ENCODE peak calls at places on chromosomes 2 and 18, in five cellular contexts. One of them, this sample, is unnamed.

GRCh38 chr2:206368933-206369569 is 74.3 kb upstream of the ADAM23 start:
- DNase-seq in HepG2: no peak
- DNase-seq in K562: no peak
- DNase-seq in H1: no peak
- DNase-seq in A549: no peak
- DNase-seq in this sample: no peak

GRCh38 chr18:30730915-30731314 is 311.6 kb downstream of the DSC3 start:
- DNase-seq in HepG2: no peak
- DNase-seq in K562: no peak
- DNase-seq in H1: no peak
- DNase-seq in A549: no peak
- DNase-seq in this sample: no peak

GRCh38 chr18:62420151-62420512 is 95.0 kb downstream of the TNFRSF11A start:
- DNase-seq in HepG2: peak
- DNase-seq in K562: peak
- DNase-seq in H1: no peak
- DNase-seq in A549: no peak
- DNase-seq in this sample: peak

GRCh38 chr2:13682878-13683277 is 949.6 kb upstream of the LRATD1 start:
- DNase-seq in HepG2: no peak
- DNase-seq in K562: no peak
- DNase-seq in H1: no peak
- DNase-seq in A549: no peak
- DNase-seq in this sample: peak

GRCh38 chr18:48798334-48799197 is 152.2 kb downstream of the SMAD7 start:
- DNase-seq in HepG2: no peak
- DNase-seq in K562: no peak
- DNase-seq in H1: peak
- DNase-seq in A549: no peak
- DNase-seq in this sample: no peak

GRCh38 chr18:30623401-30624065 is 419.0 kb downstream of the DSC3 start:
- DNase-seq in HepG2: no peak
- DNase-seq in K562: no peak
- DNase-seq in H1: no peak
- DNase-seq in A549: no peak
- DNase-seq in this sample: no peak

GRCh38 chr2:36404312-36404711 is 48.7 kb downstream of the CRIM1 start:
- DNase-seq in HepG2: no peak
- DNase-seq in K562: no peak
- DNase-seq in H1: no peak
- DNase-seq in A549: no peak
- DNase-seq in this sample: no peak

GRCh38 chr2:120736202-120736954 is 710 bp downstream of the GLI2 start:
- DNase-seq in HepG2: no peak
- DNase-seq in K562: no peak
- DNase-seq in H1: peak
- DNase-seq in A549: peak
- DNase-seq in this sample: no peak

GRCh38 chr2:28902584-28902983 is 8.1 kb downstream of the WDR43 start:
- DNase-seq in HepG2: no peak
- DNase-seq in K562: no peak
- DNase-seq in H1: no peak
- DNase-seq in A549: no peak
- DNase-seq in this sample: no peak

GRCh38 chr2:232354069-232354468 is 24.5 kb upstream of the ALPP start:
- DNase-seq in HepG2: no peak
- DNase-seq in K562: no peak
- DNase-seq in H1: no peak
- DNase-seq in A549: no peak
- DNase-seq in this sample: no peak

GRCh38 chr2:221195829-221196228 is 376.3 kb downstream of the EPHA4 start:
- DNase-seq in HepG2: no peak
- DNase-seq in K562: no peak
- DNase-seq in H1: no peak
- DNase-seq in A549: no peak
- DNase-seq in this sample: no peak

GRCh38 chr2:12456293-12457151 is 260.2 kb upstream of the TRIB2 start:
- DNase-seq in HepG2: peak
- DNase-seq in K562: peak
- DNase-seq in H1: no peak
- DNase-seq in A549: peak
- DNase-seq in this sample: peak

GRCh38 chr2:45013229-45014015 is 4.2 kb upstream of the SIX2 start:
- DNase-seq in HepG2: no peak
- DNase-seq in K562: no peak
- DNase-seq in H1: peak
- DNase-seq in A549: no peak
- DNase-seq in this sample: no peak

GRCh38 chr2:20012282-20013060 is at the start of gene MATN3:
- DNase-seq in HepG2: peak
- DNase-seq in K562: peak
- DNase-seq in H1: peak
- DNase-seq in A549: peak
- DNase-seq in this sample: no peak

GRCh38 chr2:228181098-228182019 is at the start of gene SPHKAP:
- DNase-seq in HepG2: no peak
- DNase-seq in K562: no peak
- DNase-seq in H1: peak
- DNase-seq in A549: no peak
- DNase-seq in this sample: no peak

GRCh38 chr2:230716588-230716987 is 3.9 kb downstream of the CAB39 start:
- DNase-seq in HepG2: no peak
- DNase-seq in K562: no peak
- DNase-seq in H1: no peak
- DNase-seq in A549: no peak
- DNase-seq in this sample: no peak

GRCh38 chr2:239326831-239327535 is 73.8 kb downstream of the HDAC4 start:
- DNase-seq in HepG2: no peak
- DNase-seq in K562: no peak
- DNase-seq in H1: peak
- DNase-seq in A549: no peak
- DNase-seq in this sample: peak

GRCh38 chr18:74630804-74631203 is 33.1 kb downstream of the ZNF407 start:
- DNase-seq in HepG2: no peak
- DNase-seq in K562: no peak
- DNase-seq in H1: no peak
- DNase-seq in A549: no peak
- DNase-seq in this sample: no peak

GRCh38 chr2:132943829-132944228 is 273.8 kb upstream of the LYPD1 start:
- DNase-seq in HepG2: no peak
- DNase-seq in K562: no peak
- DNase-seq in H1: no peak
- DNase-seq in A549: no peak
- DNase-seq in this sample: peak

GRCh38 chr18:12726774-12727550 is 24.1 kb downstream of the PSMG2 start:
- DNase-seq in HepG2: peak
- DNase-seq in K562: peak
- DNase-seq in H1: peak
- DNase-seq in A549: peak
- DNase-seq in this sample: peak

GRCh38 chr2:136005462-136006205 is 20.2 kb upstream of the DARS1 start:
- DNase-seq in HepG2: no peak
- DNase-seq in K562: no peak
- DNase-seq in H1: no peak
- DNase-seq in A549: no peak
- DNase-seq in this sample: peak

GRCh38 chr2:96156926-96157648 is 11.8 kb upstream of the DUSP2 start:
- DNase-seq in HepG2: no peak
- DNase-seq in K562: no peak
- DNase-seq in H1: no peak
- DNase-seq in A549: no peak
- DNase-seq in this sample: no peak

GRCh38 chr2:96157649-96158553 is 12.7 kb upstream of the DUSP2 start:
- DNase-seq in HepG2: no peak
- DNase-seq in K562: peak
- DNase-seq in H1: no peak
- DNase-seq in A549: no peak
- DNase-seq in this sample: no peak

GRCh38 chr2:96154506-96155380 is 9.5 kb upstream of the DUSP2 start:
- DNase-seq in HepG2: no peak
- DNase-seq in K562: no peak
- DNase-seq in H1: no peak
- DNase-seq in A549: no peak
- DNase-seq in this sample: no peak

GRCh38 chr2:96153991-96154431 is 8.8 kb upstream of the DUSP2 start:
- DNase-seq in HepG2: peak
- DNase-seq in K562: no peak
- DNase-seq in H1: no peak
- DNase-seq in A549: no peak
- DNase-seq in this sample: no peak

GRCh38 chr2:96156011-96156820 is 11.0 kb upstream of the DUSP2 start:
- DNase-seq in HepG2: no peak
- DNase-seq in K562: no peak
- DNase-seq in H1: no peak
- DNase-seq in A549: no peak
- DNase-seq in this sample: no peak
- TF ChIP-seq MAFK in HepG2: no peak
- TF ChIP-seq MAFK in K562: no peak
- TF ChIP-seq MAFK in H1: no peak
- TF ChIP-seq MAFK in A549: no peak
- TF ChIP-seq MAFK in this sample: no peak

DNA sequence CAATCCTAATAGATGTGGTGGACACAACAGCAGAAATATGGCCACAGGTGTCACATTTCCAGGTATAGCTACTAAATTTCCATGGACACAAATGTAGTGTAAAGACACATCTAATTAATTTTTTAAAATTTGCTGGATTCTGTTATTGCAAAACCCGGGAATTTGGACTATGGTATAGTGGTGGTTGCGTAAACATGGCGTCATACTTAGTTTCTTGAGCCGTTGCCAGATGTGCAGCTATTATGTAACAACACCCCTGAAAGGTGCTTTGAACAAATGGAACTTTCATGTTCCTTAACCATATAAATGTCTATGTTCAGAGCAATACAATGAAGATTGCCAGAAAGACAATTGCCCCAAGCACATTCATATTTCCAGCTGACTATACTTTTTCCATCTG is 85.9 kb downstream of the HRH4 start:
- DNase-seq in HepG2: no peak
- DNase-seq in K562: no peak
- DNase-seq in H1: no peak
- DNase-seq in A549: no peak
- DNase-seq in this sample: no peak
- TF ChIP-seq MAFK in HepG2: no peak
- TF ChIP-seq MAFK in K562: no peak
- TF ChIP-seq MAFK in H1: no peak
- TF ChIP-seq MAFK in A549: no peak
- TF ChIP-seq MAFK in this sample: no peak

GRCh38 chr2:234795272-234795920 is 156.4 kb upstream of the SH3BP4 start:
- DNase-seq in HepG2: peak
- DNase-seq in K562: no peak
- DNase-seq in H1: no peak
- DNase-seq in A549: no peak
- DNase-seq in this sample: peak
- TF ChIP-seq MAFK in HepG2: no peak
- TF ChIP-seq MAFK in K562: no peak
- TF ChIP-seq MAFK in H1: no peak
- TF ChIP-seq MAFK in A549: no peak
- TF ChIP-seq MAFK in this sample: no peak

DNA sequence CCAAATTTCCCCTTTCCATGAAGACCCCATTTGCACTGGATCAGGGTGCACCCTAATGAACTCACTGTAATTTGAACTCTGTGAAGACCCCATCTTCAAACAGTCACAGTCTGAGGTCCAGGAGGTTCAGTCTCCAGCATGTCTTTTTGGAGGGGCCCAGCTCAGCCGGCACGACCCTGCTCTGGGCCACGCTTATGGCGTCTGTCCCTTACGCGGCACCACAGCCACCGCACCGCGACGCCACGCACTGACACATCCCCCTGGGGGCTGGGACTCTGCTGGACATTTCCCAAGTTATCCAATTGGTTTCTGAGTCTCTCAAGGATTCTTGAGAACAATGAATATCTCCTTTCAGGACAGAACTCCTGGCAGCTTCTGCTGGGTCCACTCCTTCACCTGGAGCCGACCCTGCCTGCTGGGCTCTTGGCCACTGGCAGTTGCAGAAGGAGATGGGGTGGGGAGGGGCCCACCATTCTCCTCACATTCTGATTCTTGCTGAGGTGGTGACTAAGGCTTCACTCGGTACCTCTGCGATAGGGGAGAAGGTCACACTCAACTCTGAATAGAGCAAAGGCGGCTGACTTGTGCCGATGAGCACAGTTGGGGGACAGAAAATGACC is 124.0 kb downstream of the RTP5 start:
- DNase-seq in HepG2: no peak
- DNase-seq in K562: no peak
- DNase-seq in H1: no peak
- DNase-seq in A549: no peak
- DNase-seq in this sample: no peak
- TF ChIP-seq MAFK in HepG2: no peak
- TF ChIP-seq MAFK in K562: no peak
- TF ChIP-seq MAFK in H1: no peak
- TF ChIP-seq MAFK in A549: no peak
- TF ChIP-seq MAFK in this sample: no peak

DNA sequence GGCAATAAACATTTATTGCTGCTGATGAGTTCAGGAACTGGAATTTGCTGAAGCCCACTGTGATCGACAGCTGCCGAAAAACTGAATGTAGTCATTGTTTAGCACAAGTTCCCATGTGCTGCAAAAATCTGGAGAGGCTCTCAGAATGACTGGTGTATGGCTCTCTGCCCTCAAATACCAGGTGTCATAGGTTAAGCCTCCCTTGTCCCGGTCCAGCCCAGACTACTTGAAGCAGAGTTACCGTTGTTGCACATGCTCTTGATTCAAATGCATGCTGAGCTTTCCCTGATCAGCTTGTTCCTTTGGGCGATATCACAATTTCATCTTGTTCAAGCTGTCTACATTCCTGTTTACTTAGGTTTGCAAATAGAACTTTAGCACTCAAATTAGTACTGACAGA is 625.2 kb downstream of the CPS1 start:
- DNase-seq in HepG2: peak
- DNase-seq in K562: no peak
- DNase-seq in H1: no peak
- DNase-seq in A549: no peak
- DNase-seq in this sample: no peak
- TF ChIP-seq MAFK in HepG2: no peak
- TF ChIP-seq MAFK in K562: no peak
- TF ChIP-seq MAFK in H1: no peak
- TF ChIP-seq MAFK in A549: no peak
- TF ChIP-seq MAFK in this sample: no peak

DNA sequence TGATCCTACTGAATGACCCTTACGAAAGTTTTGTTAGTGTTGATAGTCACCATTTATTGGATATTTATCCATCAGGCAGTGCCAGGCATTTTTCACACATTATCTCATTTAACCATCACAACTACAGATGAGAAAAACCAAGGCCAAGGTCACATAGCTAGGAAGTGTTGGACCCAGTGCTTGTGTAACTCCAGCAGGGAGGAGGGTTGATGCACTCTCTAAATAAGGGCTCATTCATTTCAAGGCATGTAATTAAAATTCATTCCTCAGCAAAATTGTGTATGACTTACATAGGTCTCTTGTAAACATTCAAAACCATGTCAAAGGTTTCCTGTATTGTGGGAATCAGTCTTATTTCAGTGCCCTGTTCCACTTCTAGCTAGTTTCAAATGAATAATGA is 6.0 kb upstream of the MAPRE3 start:
- DNase-seq in HepG2: no peak
- DNase-seq in K562: no peak
- DNase-seq in H1: no peak
- DNase-seq in A549: no peak
- DNase-seq in this sample: no peak
- TF ChIP-seq MAFK in HepG2: peak
- TF ChIP-seq MAFK in K562: no peak
- TF ChIP-seq MAFK in H1: no peak
- TF ChIP-seq MAFK in A549: peak
- TF ChIP-seq MAFK in this sample: peak

This sample was measured in IMR-90.